ENCODE peak calls at places on chromosomes 12 and 14, in six cellular contexts. H is HepG2, O is H1, I is K562, K is HCT116, C is GM12878. P is an unnamed sample.

GRCh38 chr12:54012631-54013398 is 4.0 kb downstream of the HOXC8 start:
- DNase-seq in H (no peak), O (no peak), I (peak; percentile 32), K (no peak), C (no peak), P (no peak)

GRCh38 chr12:111753144-111753881 is 13.4 kb upstream of the ALDH2 start:
- DNase-seq in H (peak; percentile 53), O (no peak), I (peak; percentile 87), K (peak; percentile 2), C (no peak), P (peak; percentile 56)

GRCh38 chr14:88935083-88935482 is 110.6 kb downstream of the TTC8 start:
- DNase-seq in H (no peak), O (no peak), I (no peak), K (no peak), C (no peak), P (no peak)

GRCh38 chr12:113019045-113019444 is 37.5 kb upstream of the DTX1 start:
- DNase-seq in H (no peak), O (no peak), I (no peak), K (no peak), C (no peak), P (no peak)

GRCh38 chr12:116673713-116674112 is 64.2 kb downstream of the SPRING1 start:
- DNase-seq in H (no peak), O (no peak), I (no peak), K (peak; percentile 21), C (no peak), P (no peak)

GRCh38 chr12:10497602-10498001 is 8.1 kb upstream of the EIF2S3B start:
- DNase-seq in H (no peak), O (no peak), I (no peak), K (no peak), C (no peak), P (no peak)

GRCh38 chr14:92949496-92950192 is 26.7 kb downstream of the CHGA start:
- DNase-seq in H (no peak), O (no peak), I (no peak), K (no peak), C (no peak), P (no peak)

GRCh38 chr14:55136868-55137785 is 8.1 kb downstream of the LGALS3 start:
- DNase-seq in H (no peak), O (no peak), I (no peak), K (no peak), C (no peak), P (no peak)

GRCh38 chr14:93764211-93764659 is 24.1 kb downstream of the PRIMA1 start:
- DNase-seq in H (no peak), O (no peak), I (no peak), K (no peak), C (no peak), P (no peak)

GRCh38 chr14:98579140-98579539 is 692.9 kb downstream of the BCL11B start:
- DNase-seq in H (no peak), O (no peak), I (no peak), K (no peak), C (no peak), P (no peak)

GRCh38 chr14:56487090-56487667 is 92.4 kb upstream of the TMEM260 start:
- DNase-seq in H (no peak), O (no peak), I (no peak), K (peak; percentile 23), C (no peak), P (no peak)

GRCh38 chr12:94047781-94048567 is 100.4 kb upstream of the PLXNC1 start:
- DNase-seq in H (no peak), O (no peak), I (no peak), K (no peak), C (peak; percentile 21), P (no peak)

GRCh38 chr12:113587720-113588119 is 116.0 kb upstream of the LHX5 start:
- DNase-seq in H (no peak), O (peak; percentile 97), I (no peak), K (no peak), C (no peak), P (peak; percentile 93)

GRCh38 chr12:130101370-130101769 is 60.9 kb upstream of the FZD10 start:
- DNase-seq in H (no peak), O (no peak), I (no peak), K (no peak), C (no peak), P (no peak)

GRCh38 chr14:90721619-90722305 is 94.5 kb downstream of the TTC7B start:
- DNase-seq in H (no peak), O (no peak), I (no peak), K (peak; percentile 69), C (no peak), P (no peak)

GRCh38 chr14:32414808-32415255 is 85.7 kb downstream of the AKAP6 start:
- DNase-seq in H (no peak), O (no peak), I (no peak), K (no peak), C (no peak), P (no peak)

GRCh38 chr14:52155656-52156213 is 86.9 kb upstream of the NID2 start:
- DNase-seq in H (no peak), O (no peak), I (no peak), K (no peak), C (no peak), P (no peak)

GRCh38 chr14:67636361-67636919 is 16.7 kb downstream of the ARG2 start:
- DNase-seq in H (no peak), O (no peak), I (peak; percentile 50), K (no peak), C (peak; percentile 39), P (no peak)

GRCh38 chr14:67424539-67424938 is 12.6 kb upstream of the PLEK2 start:
- DNase-seq in H (no peak), O (no peak), I (no peak), K (no peak), C (no peak), P (no peak)

GRCh38 chr12:117743746-117744145 is 225.0 kb downstream of the KSR2 start:
- DNase-seq in H (no peak), O (no peak), I (no peak), K (no peak), C (no peak), P (no peak)

GRCh38 chr14:88411039-88411438 is 25.6 kb downstream of the SPATA7 start:
- DNase-seq in H (peak; percentile 67), O (no peak), I (no peak), K (no peak), C (no peak), P (peak; percentile 20)

GRCh38 chr12:5204271-5204670 is 160.6 kb downstream of the KCNA5 start:
- DNase-seq in H (no peak), O (no peak), I (no peak), K (no peak), C (no peak), P (peak; percentile 93)

GRCh38 chr12:19039515-19039914 is 90.0 kb upstream of the PLEKHA5 start:
- DNase-seq in H (no peak), O (no peak), I (no peak), K (no peak), C (no peak), P (no peak)

GRCh38 chr12:750356-751191 is 1.8 kb upstream of the WNK1 start:
- DNase-seq in H (no peak), O (no peak), I (no peak), K (no peak), C (no peak), P (no peak)

GRCh38 chr12:751192-751827 is 1.1 kb upstream of the WNK1 start:
- DNase-seq in H (peak; percentile 91), O (peak; percentile 94), I (peak; percentile 67), K (peak; percentile 93), C (peak; percentile 94), P (peak; percentile 100)

GRCh38 chr12:751828-752672 is at the start of gene WNK1:
- DNase-seq in H (peak; percentile 99), O (peak; percentile 92), I (peak; percentile 89), K (peak; percentile 97), C (peak; percentile 93), P (peak; percentile 100)

GRCh38 chr12:752673-753400 is 458 bp downstream of the WNK1 start:
- DNase-seq in H (no peak), O (no peak), I (peak; percentile 65), K (no peak), C (no peak), P (no peak)

DNA sequence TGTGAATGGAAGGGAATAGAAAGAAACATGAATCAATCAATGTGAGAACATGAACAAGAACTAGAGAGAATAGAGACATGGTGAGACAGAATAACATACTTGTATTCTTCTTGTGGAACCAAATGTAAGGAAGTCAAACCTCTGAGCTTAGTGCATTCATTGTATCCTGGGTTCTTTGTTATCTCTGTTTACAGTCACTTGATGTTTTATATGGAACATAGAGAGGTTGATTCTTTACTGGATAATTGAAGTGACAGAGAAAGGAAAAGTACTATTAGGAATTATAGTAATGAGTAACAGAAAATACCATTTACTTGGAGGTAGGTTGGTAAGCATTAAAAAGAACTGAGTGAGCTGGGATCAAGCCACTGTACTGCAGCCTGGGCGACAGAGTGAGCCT is 2.5 kb upstream of the WNK1 start:
- DNase-seq in H (no peak), O (no peak), I (no peak), K (no peak), C (no peak), P (no peak)
- H3K4me3 ChIP-seq in H (no peak overlapping the region), O (no peak overlapping the region), I (no peak overlapping the region), K (no peak overlapping the region), C (peak overlapping the region; percentile 75), P (no peak overlapping the region)

GRCh38 chr14:30999038-30999773 is 26.2 kb upstream of the AP4S1 start:
- DNase-seq in H (no peak), O (no peak), I (no peak), K (no peak), C (no peak), P (no peak)

GRCh38 chr14:31000629-31001338 is 24.7 kb upstream of the AP4S1 start:
- DNase-seq in H (no peak), O (no peak), I (no peak), K (no peak), C (no peak), P (no peak)

GRCh38 chr14:30995674-30996073 is 29.8 kb upstream of the AP4S1 start:
- DNase-seq in H (no peak), O (no peak), I (no peak), K (no peak), C (no peak), P (no peak)

GRCh38 chr14:30996892-30997659 is 28.4 kb upstream of the AP4S1 start:
- DNase-seq in H (no peak), O (no peak), I (no peak), K (no peak), C (no peak), P (peak; percentile 11)

GRCh38 chr14:30998100-30998706 is 27.2 kb upstream of the AP4S1 start:
- DNase-seq in H (no peak), O (no peak), I (no peak), K (no peak), C (no peak), P (peak; percentile 5)
- TF ChIP-seq ZNF274 in H (no peak), O (no peak), I (no peak), K (no peak), C (no peak), P (no peak)

GRCh38 chr14:70468731-70469130 is 16.8 kb downstream of the ADAM21 start:
- DNase-seq in H (no peak), O (no peak), I (no peak), K (no peak), C (no peak), P (no peak)

GRCh38 chr14:70473825-70474224 is 21.9 kb downstream of the ADAM21 start:
- DNase-seq in H (no peak), O (no peak), I (no peak), K (no peak), C (no peak), P (no peak)

GRCh38 chr14:70472253-70473159 is 20.5 kb downstream of the ADAM21 start:
- DNase-seq in H (no peak), O (no peak), I (no peak), K (no peak), C (peak; percentile 20), P (no peak)
- H3K4me3 ChIP-seq in H (no peak overlapping the region), O (no peak overlapping the region), I (no peak overlapping the region), K (no peak overlapping the region), C (no peak overlapping the region), P (no peak overlapping the region)

GRCh38 chr12:48969847-48970701 is 1.5 kb downstream of the WNT10B start:
- DNase-seq in H (no peak), O (no peak), I (peak; percentile 78), K (no peak), C (no peak), P (no peak)
- TF ChIP-seq ZNF274 in H (no peak), O (no peak), I (no peak), K (no peak), C (no peak), P (no peak)

P was measured in NT2/D1.